ENCODE peak calls at places on chromosomes 5 and 9, in nine cellular contexts. L is Calu3, Y is foreskin keratinocyte, J is ovary, N is AG09309, S is mesothelial cell of epicardium, P is lower lobe of right lung, K is endothelial cell, W is kidney. Q is an unnamed sample.

GRCh38 chr5:51664491-51665294 is 281.4 kb downstream of the ISL1 start:
- DNase-seq in K (no peak), J (no peak), P (no peak), W (no peak), N (no peak), L (no peak), S (no peak), Y (no peak), Q (no peak)

GRCh38 chr5:61245936-61246335 is 83.7 kb upstream of the SMIM15 start:
- DNase-seq in P (no peak), J (no peak), L (peak), Y (peak), K (no peak), W (no peak), S (no peak), N (no peak), Q (no peak)

GRCh38 chr9:119272500-119273211 is 96.6 kb downstream of the BRINP1 start:
- DNase-seq in P (no peak), L (no peak), W (no peak), Y (no peak), N (no peak), J (no peak), S (no peak), K (no peak), Q (no peak)

GRCh38 chr5:43006411-43007202 is 33.5 kb downstream of the ANXA2R start:
- DNase-seq in P (no peak), Y (peak), W (no peak), N (no peak), L (no peak), S (no peak), J (no peak), K (no peak), Q (no peak)

GRCh38 chr9:36962721-36963120 is 71.3 kb downstream of the PAX5 start:
- DNase-seq in W (no peak), L (no peak), Y (no peak), K (no peak), J (no peak), S (no peak), P (no peak), N (no peak), Q (no peak)

GRCh38 chr5:45696206-45696836 is at the start of gene HCN1:
- DNase-seq in Y (peak), J (peak), P (peak), N (peak), S (peak), L (no peak), W (peak), K (peak), Q (peak)

GRCh38 chr5:10355071-10355889 is 1.8 kb downstream of the MARCHF6 start:
- DNase-seq in P (no peak), S (no peak), J (no peak), Y (no peak), N (no peak), L (no peak), K (no peak), W (no peak), Q (no peak)

GRCh38 chr9:68653141-68653595 is 51.9 kb upstream of the PIP5K1B start:
- DNase-seq in P (no peak), K (no peak), Y (no peak), N (no peak), L (no peak), J (no peak), S (no peak), W (no peak), Q (no peak)

GRCh38 chr5:178624626-178625546 is 2.0 kb downstream of the CLK4 start:
- DNase-seq in Y (no peak), J (no peak), L (no peak), S (no peak), N (no peak), W (no peak), K (no peak), P (no peak), Q (no peak)

GRCh38 chr5:2602451-2603045 is 148.9 kb downstream of the IRX2 start:
- DNase-seq in K (no peak), J (no peak), Y (no peak), P (no peak), N (no peak), S (no peak), L (no peak), W (no peak), Q (no peak)

DNA sequence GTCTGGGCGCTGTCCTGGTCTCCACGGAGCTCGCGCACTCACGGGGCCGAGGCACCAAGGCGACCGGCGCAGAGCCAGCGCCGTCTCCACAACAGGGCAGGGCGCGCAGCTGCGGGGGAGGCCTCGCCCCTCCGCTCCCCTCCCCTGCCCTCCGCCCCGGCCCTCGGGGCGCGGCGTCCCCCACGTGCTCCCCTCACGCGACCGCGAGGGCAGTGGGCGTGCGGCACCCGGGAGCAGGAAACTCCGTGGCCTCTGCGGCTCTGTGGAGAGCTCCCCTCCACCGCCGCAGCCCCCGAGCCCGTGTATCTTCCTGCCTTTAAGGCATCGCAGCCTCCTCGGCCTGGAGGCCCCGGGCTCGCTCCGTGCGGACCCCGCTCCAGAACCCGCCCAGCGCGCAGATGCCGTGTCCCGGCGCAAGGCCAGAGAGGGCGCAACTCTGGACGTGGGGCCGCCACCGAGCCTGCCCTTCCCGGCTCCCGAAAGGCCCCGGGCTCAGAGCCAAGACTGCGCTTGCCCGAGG is 706 bp upstream of the TUBB4B start:
- DNase-seq in W (peak), J (peak), Y (peak), S (peak), K (peak), L (no peak), P (peak), N (no peak), Q (peak)
- TF ChIP-seq CTCF in W (no peak), J (no peak), Y (peak), S (no peak), K (no peak), L (no peak), P (peak), N (no peak), Q (no peak)

GRCh38 chr5:98773464-98774191 is at the start of gene RGMB:
- DNase-seq in J (peak), Y (peak), P (peak), N (peak), S (peak), K (peak), W (peak), L (peak), Q (peak)
- TF ChIP-seq CTCF in J (no peak), Y (peak), P (no peak), N (no peak), S (no peak), K (no peak), W (no peak), L (no peak), Q (peak)

GRCh38 chr5:174312270-174312617 is 266.7 kb downstream of the NSG2 start:
- DNase-seq in P (no peak), N (no peak), Y (no peak), S (no peak), L (no peak), J (no peak), W (no peak), K (no peak), Q (no peak)
- TF ChIP-seq CTCF in P (peak), N (no peak), Y (no peak), S (peak), L (no peak), J (peak), W (no peak), K (peak), Q (no peak)

DNA sequence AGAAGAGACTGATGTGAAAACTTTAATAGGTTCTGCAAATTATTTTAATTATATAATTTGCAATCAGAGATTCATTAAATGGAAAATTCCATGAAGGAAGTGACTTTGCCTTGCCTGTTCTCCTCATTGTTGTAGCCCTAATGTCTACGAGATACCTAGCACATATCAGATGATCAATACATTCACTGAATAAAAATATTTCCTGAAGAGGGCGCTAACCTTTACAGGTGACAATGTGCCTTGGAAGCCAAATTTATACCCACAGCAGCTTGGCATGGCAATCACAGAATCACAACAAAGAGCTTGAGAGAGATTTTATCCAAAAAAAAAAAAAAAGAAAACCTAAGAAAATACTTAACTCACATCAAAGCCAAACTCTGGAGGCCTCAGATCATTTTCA is 17.4 kb downstream of the HAUS6 start:
- DNase-seq in L (no peak), Y (no peak), S (no peak), P (no peak), K (no peak), J (no peak), N (no peak), W (no peak), Q (no peak)
- TF ChIP-seq CTCF in L (no peak), Y (peak), S (no peak), P (peak), K (peak), J (no peak), N (peak), W (peak), Q (peak)

Q was measured in osteocyte.